ENCODE peak calls at places on chromosomes 6 and 20, in five cellular contexts. R, X, V, M and S are unnamed samples.
A peak's percentile ranks its signal among the peaks of the same experiment; 100 is the strongest.

GRCh38 chr6:24963887-24964570 is 28.3 kb upstream of the RIPOR2 start:
- DNase-seq in R (no peak), X (no peak), V (no peak), M (no peak), S (no peak)

GRCh38 chr20:63540417-63541186 is 3.4 kb upstream of the PTK6 start:
- DNase-seq in R (no peak), X (no peak), V (peak; percentile 72), M (no peak), S (no peak)

GRCh38 chr6:128327890-128328289 is 192.5 kb downstream of the PTPRK start:
- DNase-seq in R (no peak), X (peak; percentile 3), V (peak; percentile 1), M (peak; percentile 7), S (peak; percentile 71)

GRCh38 chr6:170270984-170271593 is 19.8 kb downstream of the DLL1 start:
- DNase-seq in R (no peak), X (no peak), V (no peak), M (no peak), S (no peak)

GRCh38 chr20:19978511-19979210 is 38.5 kb upstream of the NAA20 start:
- DNase-seq in R (no peak), X (no peak), V (no peak), M (no peak), S (no peak)

GRCh38 chr6:157244175-157244574 is 79.1 kb downstream of the TMEM242 start:
- DNase-seq in R (no peak), X (no peak), V (no peak), M (peak; percentile 35), S (no peak)

GRCh38 chr6:142853244-142854180 is 91.5 kb downstream of the HIVEP2 start:
- DNase-seq in R (no peak), X (no peak), V (no peak), M (no peak), S (no peak)

GRCh38 chr6:83114164-83114563 is 46.7 kb downstream of the DOP1A start:
- DNase-seq in R (no peak), X (no peak), V (no peak), M (no peak), S (no peak)

GRCh38 chr6:2745246-2745645 is 5.5 kb downstream of the MYLK4 start:
- DNase-seq in R (no peak), X (no peak), V (no peak), M (no peak), S (no peak)

GRCh38 chr6:2744778-2745177 is 5.9 kb downstream of the MYLK4 start:
- DNase-seq in R (no peak), X (no peak), V (no peak), M (no peak), S (no peak)

GRCh38 chr6:2746557-2747061 is 4.1 kb downstream of the MYLK4 start:
- DNase-seq in R (no peak), X (no peak), V (no peak), M (no peak), S (no peak)

GRCh38 chr6:2743280-2744205 is 7.2 kb downstream of the MYLK4 start:
- DNase-seq in R (no peak), X (no peak), V (no peak), M (no peak), S (no peak)

DNA sequence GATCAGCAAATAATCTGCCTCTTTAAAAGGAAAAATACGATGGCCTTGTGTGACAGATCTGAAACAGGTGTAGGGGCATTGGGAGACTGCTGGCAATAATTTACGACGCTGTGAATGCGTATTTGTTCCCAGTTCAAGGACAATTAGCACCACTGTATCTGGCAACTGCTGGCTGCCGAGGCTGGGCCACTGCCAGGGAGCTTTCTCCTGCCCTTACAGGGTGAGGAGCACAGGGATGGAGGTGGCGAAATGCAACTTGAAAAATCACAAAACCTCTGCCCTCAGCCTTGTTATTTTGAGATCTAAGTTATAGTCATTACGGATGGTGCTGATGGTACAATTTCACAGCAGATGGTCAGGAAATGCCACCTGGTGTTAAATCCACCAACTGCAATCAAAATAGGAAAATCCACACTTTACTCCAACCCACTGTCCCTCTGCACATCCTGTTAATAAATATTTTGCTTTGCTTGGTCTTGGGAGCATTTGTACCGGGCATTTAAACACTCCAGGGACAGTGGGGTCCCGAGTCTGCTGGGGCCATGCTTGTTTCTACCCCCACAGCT is 6.4 kb downstream of the MYLK4 start:
- DNase-seq in R (no peak), X (no peak), V (peak; percentile 31), M (no peak), S (peak; percentile 42)
- TF ChIP-seq JUND in R (no peak), X (no peak), V (no peak), M (no peak), S (no peak)

GRCh38 chr6:20366082-20366834 is 35.4 kb upstream of the E2F3 start:
- DNase-seq in R (no peak), X (no peak), V (no peak), M (no peak), S (no peak)
- TF ChIP-seq JUND in R (no peak), X (no peak), V (no peak), M (no peak), S (no peak)

DNA sequence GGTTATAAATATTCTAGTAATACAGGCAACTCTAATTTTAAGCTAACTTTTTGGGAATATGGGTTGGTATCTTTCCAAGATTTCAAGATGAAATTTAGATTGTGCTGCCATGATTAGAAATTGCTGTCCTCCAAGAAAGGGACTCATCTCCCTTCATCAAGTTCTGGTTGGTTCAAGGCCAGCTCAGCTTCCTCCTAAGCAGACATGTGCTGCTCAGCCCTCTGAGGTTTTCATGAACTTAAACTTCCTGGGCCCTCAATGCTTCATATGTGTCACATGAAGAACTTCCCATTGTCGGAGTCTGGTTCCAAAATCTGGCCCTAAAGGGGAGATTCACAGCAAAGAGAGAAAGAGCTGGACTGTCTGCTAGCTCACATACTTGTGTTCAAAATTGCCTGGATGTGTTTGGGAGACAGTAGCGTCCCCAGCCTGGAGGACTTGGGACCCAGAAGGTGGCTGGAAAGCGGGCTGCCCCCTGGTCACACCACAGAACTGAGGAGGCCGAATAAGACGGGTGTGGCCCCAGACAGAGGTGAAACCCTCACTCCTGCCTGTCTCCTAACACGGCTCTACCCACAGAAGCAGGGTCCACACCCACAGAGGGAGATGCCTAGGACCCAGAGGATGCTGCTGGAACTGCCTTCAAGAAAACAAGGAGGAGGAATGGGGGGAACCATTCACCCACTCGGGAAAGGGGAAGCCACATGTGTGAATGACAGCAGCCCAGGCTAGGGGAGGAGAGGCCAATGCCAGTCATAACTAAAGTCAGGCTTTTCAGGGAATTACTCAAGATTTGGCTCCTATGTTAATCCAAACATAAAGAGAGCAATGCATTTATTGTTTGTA is 54.3 kb upstream of the GPR31 start:
- DNase-seq in R (no peak), X (no peak), V (no peak), M (no peak), S (no peak)
- TF ChIP-seq JUND in R (no peak), X (no peak), V (no peak), M (no peak), S (no peak)

GRCh38 chr6:150751296-150751695 is 114.2 kb upstream of the MTHFD1L start:
- DNase-seq in R (no peak), X (no peak), V (no peak), M (no peak), S (peak; percentile 9)

GRCh38 chr6:150755042-150755441 is 110.5 kb upstream of the MTHFD1L start:
- DNase-seq in R (no peak), X (no peak), V (no peak), M (no peak), S (no peak)

GRCh38 chr6:150755524-150755923 is 110.0 kb upstream of the MTHFD1L start:
- DNase-seq in R (no peak), X (no peak), V (no peak), M (no peak), S (no peak)

GRCh38 chr6:150752409-150752808 is 113.1 kb upstream of the MTHFD1L start:
- DNase-seq in R (no peak), X (no peak), V (no peak), M (no peak), S (no peak)

GRCh38 chr6:150753404-150754184 is 111.9 kb upstream of the MTHFD1L start:
- DNase-seq in R (no peak), X (no peak), V (no peak), M (no peak), S (no peak)
- TF ChIP-seq JUND in R (no peak), X (no peak), V (no peak), M (no peak), S (no peak)

DNA sequence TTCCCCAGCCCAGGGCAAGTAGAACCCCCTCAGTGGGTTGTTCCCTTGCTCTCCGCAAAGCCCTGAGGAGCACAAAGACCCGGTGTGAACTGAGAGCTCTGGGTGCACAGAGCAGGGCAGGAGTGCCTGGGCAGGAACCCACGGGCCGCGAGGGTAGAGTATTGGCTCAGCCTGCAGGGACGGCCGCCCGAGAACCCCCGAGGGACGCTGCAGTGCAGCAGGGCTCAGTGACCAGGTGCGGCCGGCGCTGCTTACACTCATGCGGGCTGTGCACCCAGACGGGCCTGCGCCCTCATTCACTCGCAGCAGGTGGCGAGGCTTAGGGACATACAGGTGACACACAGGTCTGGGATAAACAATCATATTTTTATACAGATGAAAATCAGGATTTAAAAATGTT is 51.9 kb upstream of the PDE10A start:
- DNase-seq in R (no peak), X (no peak), V (no peak), M (no peak), S (no peak)
- TF ChIP-seq JUND in R (no peak), X (no peak), V (no peak), M (no peak), S (no peak)

GRCh38 chr6:126268087-126268486 is 71.8 kb upstream of the CENPW start:
- DNase-seq in R (peak; percentile 20), X (no peak), V (peak; percentile 14), M (peak; percentile 9), S (no peak)
- TF ChIP-seq JUND in R (no peak), X (no peak), V (no peak), M (no peak), S (no peak)

GRCh38 chr6:27630727-27631613 is 158.1 kb upstream of the ZNF184 start:
- DNase-seq in R (peak; percentile 49), X (peak; percentile 44), V (peak; percentile 52), M (peak; percentile 94), S (no peak)
- TF ChIP-seq JUND in R (no peak), X (no peak), V (no peak), M (peak; percentile 72), S (no peak)